ENCODE peak calls at places on chromosomes 16 and 17, in six cellular contexts. K, R, V, U, W and Y are unnamed samples.

GRCh38 chr16:47676628-47677177 is 215.6 kb downstream of the PHKB start:
- DNase-seq in U (no peak), K (no peak), W (no peak), R (no peak), V (no peak), Y (no peak)

GRCh38 chr16:52497067-52497816 is 49.7 kb downstream of the TOX3 start:
- DNase-seq in V (no peak), R (no peak), W (no peak), K (no peak), U (no peak), Y (peak; percentile 58)

GRCh38 chr17:79988163-79988971 is 47.3 kb downstream of the TBC1D16 start:
- DNase-seq in V (no peak), W (no peak), R (peak; percentile 78), K (peak; percentile 61), U (peak; percentile 70), Y (peak; percentile 45)

GRCh38 chr17:34139996-34140395 is 115.1 kb upstream of the CCL2 start:
- DNase-seq in W (no peak), V (no peak), K (no peak), U (no peak), R (no peak), Y (no peak)

GRCh38 chr16:27598921-27599565 is 49.1 kb downstream of the KATNIP start:
- DNase-seq in R (no peak), K (no peak), U (no peak), V (no peak), W (no peak), Y (no peak)

GRCh38 chr16:48112603-48113400 is 43.0 kb downstream of the ABCC12 start:
- DNase-seq in R (peak; percentile 59), W (peak; percentile 34), K (no peak), U (no peak), V (no peak), Y (no peak)

GRCh38 chr17:57372156-57372555 is 115.8 kb downstream of the MSI2 start:
- DNase-seq in W (no peak), K (no peak), V (no peak), R (no peak), U (no peak), Y (peak; percentile 51)

GRCh38 chr17:3635474-3636153 is 436 bp downstream of the SHPK start:
- DNase-seq in U (no peak), W (no peak), R (no peak), V (no peak), K (peak; percentile 61), Y (no peak)

GRCh38 chr17:72422505-72423285 is 301.9 kb downstream of the SOX9 start:
- DNase-seq in V (no peak), U (peak; percentile 78), K (peak; percentile 59), W (peak; percentile 40), R (peak; percentile 50), Y (peak; percentile 63)

GRCh38 chr16:30445408-30446202 is at the start of gene SEPHS2:
- DNase-seq in R (peak; percentile 99), U (peak; percentile 96), W (peak; percentile 98), K (peak; percentile 99), V (peak; percentile 98), Y (peak; percentile 98)

GRCh38 chr16:30447512-30448226 is 2.0 kb upstream of the SEPHS2 start:
- DNase-seq in W (no peak), U (no peak), V (no peak), K (no peak), R (no peak), Y (no peak)

GRCh38 chr16:30444231-30445148 is 1.2 kb downstream of the SEPHS2 start:
- DNase-seq in W (no peak), V (no peak), R (no peak), U (no peak), K (no peak), Y (no peak)

GRCh38 chr16:30445149-30445407 is 596 bp downstream of the SEPHS2 start:
- DNase-seq in R (no peak), K (no peak), W (no peak), V (no peak), U (no peak), Y (no peak)

DNA sequence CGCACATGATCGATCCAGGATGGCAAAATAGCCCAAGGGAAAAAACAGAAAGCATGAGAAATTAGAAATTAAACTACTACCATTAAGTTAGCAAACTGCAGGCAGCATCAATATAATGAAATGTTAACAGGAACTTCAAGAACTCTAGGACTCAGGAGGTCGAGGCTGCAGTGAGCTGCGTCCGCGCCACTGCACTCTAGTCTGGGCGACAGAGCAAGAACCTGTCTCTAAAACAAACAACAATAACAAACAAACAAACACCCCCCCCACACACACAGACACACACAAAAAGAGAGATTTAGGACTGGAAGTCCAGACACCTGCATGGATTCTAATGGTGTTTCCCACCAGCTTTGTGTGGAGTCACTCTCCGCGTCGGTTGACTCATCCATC is 525 bp upstream of the SEPHS2 start:
- DNase-seq in R (no peak), K (no peak), W (no peak), V (no peak), U (no peak), Y (no peak)
- H3K4me3 ChIP-seq in R (peak overlapping the region; percentile 89), K (peak overlapping the region; percentile 72), W (peak overlapping the region; percentile 70), V (peak overlapping the region; percentile 82), U (peak overlapping the region; percentile 80), Y (peak overlapping the region; percentile 88)

DNA sequence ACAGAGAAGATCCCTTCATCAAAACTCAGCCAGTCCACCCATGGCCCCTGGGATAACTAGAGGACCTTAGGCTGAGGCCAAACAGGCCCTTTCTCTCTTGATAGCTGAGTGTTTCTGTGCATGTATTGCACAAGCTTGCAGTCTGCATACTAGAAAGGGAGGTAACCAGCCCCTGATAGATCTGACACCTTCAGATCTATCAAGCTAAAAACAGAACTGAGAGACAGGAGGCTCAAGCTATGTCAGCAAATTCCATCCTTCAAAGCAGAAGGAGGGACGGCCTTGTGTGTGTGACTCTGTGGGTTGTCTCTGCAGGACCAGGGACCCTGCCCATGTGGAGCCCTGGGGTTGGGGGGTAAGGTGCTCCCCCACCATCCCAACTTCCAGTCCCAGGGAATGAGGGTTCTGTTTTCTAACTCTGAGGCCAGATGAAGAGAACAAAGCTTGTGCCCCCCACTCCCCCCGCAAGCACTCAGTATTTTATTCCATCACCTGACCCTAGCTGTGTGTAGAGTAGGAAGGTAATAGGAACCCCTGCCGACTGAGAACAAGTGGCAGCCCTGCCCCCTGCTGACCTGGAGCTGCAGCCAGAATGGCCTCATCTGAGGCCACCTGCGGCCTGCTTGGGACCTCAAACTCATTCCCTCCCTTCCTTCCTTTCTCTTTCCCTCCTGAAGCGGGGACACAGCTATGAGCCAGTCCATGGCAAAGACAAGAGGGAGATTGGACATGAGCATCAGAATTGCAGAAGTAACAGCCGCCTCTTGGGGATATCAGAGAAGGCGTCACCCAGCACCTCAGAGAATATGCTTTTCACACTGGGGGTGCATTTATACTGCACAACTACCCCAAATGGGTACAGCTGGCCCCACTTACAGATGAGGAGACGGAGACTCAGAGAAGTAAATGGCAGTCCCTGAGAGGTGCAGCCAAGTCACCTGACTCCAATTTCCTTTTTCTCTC is 63.7 kb downstream of the SMPD3 start:
- DNase-seq in K (no peak), R (no peak), W (no peak), U (no peak), V (no peak), Y (no peak)
- TF ChIP-seq CTCF in K (no peak), R (no peak), W (no peak), U (no peak), V (no peak), Y (no peak)

GRCh38 chr17:48994548-48995331 is 2.4 kb upstream of the IGF2BP1 start:
- DNase-seq in R (no peak), K (no peak), U (peak; percentile 9), V (no peak), W (no peak), Y (no peak)

GRCh38 chr17:48997103-48997826 is at the start of gene IGF2BP1:
- DNase-seq in U (peak; percentile 65), R (no peak), K (no peak), W (no peak), V (no peak), Y (peak; percentile 13)

GRCh38 chr17:48996696-48997102 is 486 bp upstream of the IGF2BP1 start:
- DNase-seq in K (no peak), V (no peak), R (no peak), W (no peak), U (no peak), Y (no peak)

GRCh38 chr17:48995871-48996695 is 1.1 kb upstream of the IGF2BP1 start:
- DNase-seq in R (no peak), V (no peak), W (no peak), U (peak; percentile 50), K (no peak), Y (no peak)

GRCh38 chr17:48995332-48995870 is 1.8 kb upstream of the IGF2BP1 start:
- DNase-seq in U (peak; percentile 29), R (no peak), K (no peak), W (no peak), V (no peak), Y (no peak)
- H3K4me3 ChIP-seq in U (peak overlapping the region; percentile 44), R (peak overlapping the region; percentile 40), K (no peak overlapping the region), W (no peak overlapping the region), V (no peak overlapping the region), Y (peak overlapping the region; percentile 49)

GRCh38 chr17:16511515-16511914 is 19.5 kb upstream of the LRRC75A start:
- DNase-seq in K (no peak), V (no peak), U (no peak), W (no peak), R (no peak), Y (no peak)

GRCh38 chr17:16512011-16512410 is 20.0 kb upstream of the LRRC75A start:
- DNase-seq in V (no peak), U (no peak), R (no peak), W (no peak), K (no peak), Y (no peak)

GRCh38 chr17:16507918-16508533 is 16.0 kb upstream of the LRRC75A start:
- DNase-seq in V (no peak), W (no peak), R (no peak), U (no peak), K (peak; percentile 40), Y (peak; percentile 77)

GRCh38 chr17:16504974-16505373 is 13.0 kb upstream of the LRRC75A start:
- DNase-seq in V (no peak), U (no peak), R (no peak), W (no peak), K (no peak), Y (no peak)

GRCh38 chr17:16506188-16506587 is 14.2 kb upstream of the LRRC75A start:
- DNase-seq in W (no peak), U (no peak), K (no peak), R (no peak), V (no peak), Y (no peak)
- TF ChIP-seq CTCF in W (no peak), U (no peak), K (no peak), R (no peak), V (no peak), Y (peak; percentile 33)

DNA sequence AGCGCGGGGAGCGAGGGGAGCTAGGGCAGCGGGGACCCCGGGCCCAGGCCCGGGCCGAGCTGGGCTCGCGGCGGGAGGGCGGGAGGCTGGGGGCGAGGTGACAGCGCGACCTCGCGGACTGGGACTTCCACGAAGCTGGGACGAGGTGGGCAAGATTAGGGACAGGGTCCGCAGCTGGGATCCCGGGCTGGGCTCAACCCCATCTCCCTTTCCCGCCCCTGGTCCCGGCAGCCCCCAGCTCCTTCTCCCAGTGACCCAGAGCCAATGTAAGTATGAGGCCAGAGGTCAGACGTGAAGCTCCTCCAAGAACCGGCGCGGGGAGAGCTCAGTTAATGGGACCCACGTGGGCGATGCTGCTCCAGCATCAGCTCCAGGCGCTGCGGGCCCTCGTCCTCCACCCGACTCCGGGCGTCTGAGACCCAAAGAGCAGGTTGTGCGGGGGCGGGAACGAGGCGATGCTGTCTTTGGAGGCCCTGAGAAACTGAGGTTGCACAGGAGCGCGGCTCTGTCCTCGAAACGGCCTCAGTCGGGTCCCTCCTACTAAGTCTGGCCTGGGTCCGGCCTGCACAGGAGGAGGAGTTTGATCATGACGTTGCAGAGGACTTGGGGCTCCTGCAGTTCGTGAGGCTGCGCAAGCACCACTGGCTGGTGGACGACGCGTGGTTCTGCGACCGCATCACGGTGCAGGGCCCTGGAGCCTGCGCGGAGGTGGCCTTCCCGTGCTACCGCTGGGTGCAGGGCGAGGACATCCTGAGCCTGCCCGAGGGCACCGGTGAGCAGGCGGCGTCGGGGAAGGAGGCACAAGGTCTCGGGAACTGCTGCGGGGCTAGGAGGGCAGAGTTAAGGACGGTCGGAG is 635 bp downstream of the ALOX12 start:
- DNase-seq in R (no peak), U (no peak), K (no peak), V (no peak), W (no peak), Y (no peak)
- H3K4me3 ChIP-seq in R (peak overlapping the region; percentile 48), U (peak overlapping the region; percentile 72), K (peak overlapping the region; percentile 14), V (peak overlapping the region; percentile 70), W (peak overlapping the region; percentile 24), Y (peak overlapping the region; percentile 56)